ENCODE peak calls at places on chromosomes 16 and 17, in seven cellular contexts. L is NK-92 treated with Interleukin-12 subunit alpha and Interleukin-12 subunit beta, amount 100 ng/mL, for 24 hours; E is AG04449; P is AG09309; C is endothelial cell; U is fibroblast of lung; F is SHP77. V is an unnamed sample.
A peak's percentile ranks its signal among the peaks of the same experiment; 100 is the strongest.

GRCh38 chr16:79042886-79043285 is 557.7 kb downstream of the MAF start:
- DNase-seq in L (no peak), E (no peak), P (no peak), C (no peak), U (no peak), F (no peak), V (no peak)

GRCh38 chr16:2197765-2198164 is 1.4 kb upstream of the CASKIN1 start:
- DNase-seq in L (no peak), E (no peak), P (no peak), C (no peak), U (no peak), F (no peak), V (no peak)

GRCh38 chr17:491086-492014 is 138.7 kb upstream of the RPH3AL start:
- DNase-seq in L (no peak), E (no peak), P (no peak), C (peak; percentile 52), U (peak; percentile 64), F (no peak), V (peak; percentile 81)

GRCh38 chr16:471353-472198 is 46.1 kb downstream of the RAB11FIP3 start:
- DNase-seq in L (no peak), E (peak; percentile 4), P (no peak), C (no peak), U (peak; percentile 66), F (no peak), V (peak; percentile 86)

GRCh38 chr17:34451313-34451712 is 88.3 kb upstream of the CCL1 start:
- DNase-seq in L (no peak), E (no peak), P (no peak), C (no peak), U (no peak), F (no peak), V (no peak)

GRCh38 chr16:86387461-86388440 is 122.6 kb upstream of the FOXF1 start:
- DNase-seq in L (peak; percentile 1), E (peak; percentile 93), P (peak; percentile 95), C (no peak), U (peak; percentile 100), F (no peak), V (peak; percentile 89)

GRCh38 chr16:84774810-84775209 is 45.0 kb upstream of the CRISPLD2 start:
- DNase-seq in L (no peak), E (peak; percentile 53), P (peak; percentile 68), C (no peak), U (peak; percentile 79), F (no peak), V (peak; percentile 83)

GRCh38 chr17:13256545-13256944 is 238.7 kb upstream of the ELAC2 start:
- DNase-seq in L (no peak), E (no peak), P (no peak), C (no peak), U (no peak), F (peak; percentile 8), V (no peak)

GRCh38 chr16:2673066-2673999 is 9.0 kb upstream of the KCTD5 start:
- DNase-seq in L (peak; percentile 89), E (peak; percentile 21), P (peak; percentile 41), C (peak; percentile 96), U (peak; percentile 93), F (peak; percentile 91), V (peak; percentile 96)

V was measured in fibroblast of gingiva.